ENCODE peak calls at places on chromosomes 7 and 10, in five cellular contexts. G, R, Y, M and I are unnamed samples.

GRCh38 chr10:78763217-78763616 is 305.5 kb upstream of the ZMIZ1 start:
- DNase-seq in Y (no peak), M (no peak), R (no peak), G (no peak), I (no peak)

GRCh38 chr7:20083781-20084180 is 133.4 kb downstream of the MACC1 start:
- DNase-seq in Y (peak), G (no peak), R (peak), M (peak), I (peak)

GRCh38 chr10:112735041-112735690 is 214.9 kb upstream of the TCF7L2 start:
- DNase-seq in G (no peak), R (no peak), M (peak), Y (no peak), I (no peak)

GRCh38 chr7:98571986-98572385 is 45.1 kb upstream of the NPTX2 start:
- DNase-seq in R (no peak), M (no peak), Y (no peak), G (no peak), I (no peak)

GRCh38 chr7:159154243-159154642 is 9.6 kb upstream of the VIPR2 start:
- DNase-seq in Y (no peak), G (no peak), M (no peak), R (no peak), I (no peak)

GRCh38 chr10:121240011-121240410 is 358.2 kb downstream of the FGFR2 start:
- DNase-seq in M (no peak), Y (no peak), R (no peak), G (no peak), I (no peak)

GRCh38 chr7:45980181-45980905 is 59.3 kb upstream of the IGFBP3 start:
- DNase-seq in Y (peak), G (no peak), M (peak), R (peak), I (no peak)

GRCh38 chr10:128902031-128902710 is 564.9 kb upstream of the MGMT start:
- DNase-seq in G (no peak), M (no peak), R (no peak), Y (no peak), I (no peak)

GRCh38 chr10:77511498-77512218 is 126.0 kb downstream of the KCNMA1 start:
- DNase-seq in Y (no peak), M (no peak), G (peak), R (no peak), I (no peak)

GRCh38 chr10:89706011-89706410 is 4.6 kb downstream of the KIF20B start:
- DNase-seq in Y (peak), R (peak), G (no peak), M (peak), I (no peak)

GRCh38 chr7:141158562-141158961 is 84.7 kb downstream of the TMEM178B start:
- DNase-seq in R (peak), M (peak), G (no peak), Y (peak), I (no peak)

DNA sequence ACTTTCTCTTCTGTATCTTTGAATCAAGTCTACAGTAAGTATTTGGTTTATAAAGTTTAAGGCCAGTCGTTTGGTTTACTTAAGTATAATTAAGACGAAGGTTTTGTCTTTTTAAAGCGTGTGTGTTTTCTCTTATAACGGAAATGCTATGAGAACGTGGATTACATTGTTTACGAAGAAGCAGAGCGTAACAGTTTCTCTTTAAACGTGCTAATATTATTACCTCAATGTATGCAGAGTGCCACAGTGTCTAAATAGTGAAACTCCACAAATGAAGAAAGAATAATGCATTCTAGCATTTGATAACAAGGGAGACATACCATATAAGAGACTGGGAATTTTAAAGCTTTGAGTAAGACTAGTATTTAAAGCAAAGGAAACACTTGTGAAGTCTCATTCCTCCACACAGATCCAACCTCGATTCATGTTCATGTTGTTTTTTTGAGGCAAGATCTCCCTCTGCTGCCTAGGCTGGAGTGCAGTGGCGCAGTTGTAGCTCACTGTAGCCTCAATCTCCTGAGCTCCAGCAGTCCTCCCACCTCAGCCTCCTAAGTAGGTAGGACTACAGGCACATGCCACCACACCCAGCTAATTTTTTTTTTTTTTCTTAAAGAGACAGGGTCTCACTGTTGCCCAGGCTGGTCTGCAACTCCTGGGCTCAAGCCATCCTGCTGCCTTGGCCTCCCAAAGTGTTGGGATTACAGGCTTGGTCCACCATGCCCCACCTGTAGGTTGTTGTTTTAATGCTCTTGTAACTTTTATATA is 75.1 kb downstream of the ANKRD61 start:
- DNase-seq in M (peak), R (peak), Y (peak), G (peak), I (no peak)
- TF ChIP-seq CTCF in M (peak), R (peak), Y (peak), G (peak), I (no peak)

GRCh38 chr7:133950856-133951255 is 176.3 kb upstream of the LRGUK start:
- DNase-seq in Y (no peak), M (no peak), R (no peak), G (peak), I (no peak)
- TF ChIP-seq CTCF in Y (no peak), M (no peak), R (no peak), G (no peak), I (no peak)

DNA sequence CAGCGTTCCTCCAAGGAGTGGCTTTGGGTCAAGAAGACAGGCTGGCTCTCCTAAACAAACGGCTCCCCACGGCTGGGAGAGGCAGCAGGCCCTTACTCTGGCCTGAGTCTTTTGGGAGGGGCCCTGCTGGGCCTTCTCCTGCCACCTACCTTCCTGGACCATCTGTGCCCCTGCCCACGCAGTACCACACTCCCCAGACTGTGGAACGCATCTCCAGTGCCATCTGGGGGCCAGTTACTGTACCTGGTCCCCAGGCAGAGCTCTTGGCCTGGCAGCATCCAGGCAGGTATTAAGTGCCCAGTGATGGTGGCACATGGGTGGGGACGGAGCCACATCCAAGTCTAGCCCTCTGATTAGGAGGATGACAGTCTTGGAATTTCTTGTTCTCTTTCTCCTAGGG is 14.4 kb downstream of the ALKBH4 start:
- DNase-seq in R (no peak), M (no peak), Y (no peak), G (no peak), I (no peak)
- TF ChIP-seq CTCF in R (no peak), M (peak), Y (no peak), G (peak), I (no peak)

GRCh38 chr10:119348516-119349240 is 141.3 kb downstream of the GRK5 start:
- DNase-seq in Y (peak), R (peak), G (no peak), M (peak), I (no peak)
- TF ChIP-seq CTCF in Y (peak), R (peak), G (no peak), M (no peak), I (no peak)